ENCODE peak calls at places on chromosomes 5 and 9, in six cellular contexts. D is cardiac fibroblast, G is brain microvascular endothelial cell, T is ELR, F is ecto neural progenitor cell, S is cardiac septum. J is an unnamed sample.

GRCh38 chr9:89436326-89436725 is 61.6 kb downstream of the SEMA4D start:
- DNase-seq in G (no peak), S (no peak), D (no peak), T (no peak), F (no peak), J (no peak)

GRCh38 chr5:36691993-36692392 is 85.6 kb downstream of the SLC1A3 start:
- DNase-seq in T (no peak), D (peak), S (peak), G (no peak), F (no peak), J (no peak)

GRCh38 chr5:115770466-115770865 is 46.0 kb downstream of the CDO1 start:
- DNase-seq in S (no peak), F (peak), T (peak), G (no peak), D (no peak), J (no peak)

GRCh38 chr5:127746756-127747155 is 43.6 kb downstream of the CCDC192 start:
- DNase-seq in G (no peak), S (no peak), T (peak), D (peak), F (no peak), J (no peak)

GRCh38 chr5:169561883-169562282 is 21.7 kb upstream of the SPDL1 start:
- DNase-seq in G (no peak), S (no peak), D (no peak), F (no peak), T (no peak), J (no peak)

GRCh38 chr5:7881091-7881490 is 12.1 kb downstream of the MTRR start:
- DNase-seq in G (no peak), S (no peak), F (no peak), T (no peak), D (no peak), J (no peak)

GRCh38 chr5:76801159-76801802 is 17.5 kb upstream of the F2RL1 start:
- DNase-seq in S (no peak), G (peak), D (peak), F (no peak), T (peak), J (no peak)

GRCh38 chr9:16268037-16269010 is 602.1 kb downstream of the BNC2 start:
- DNase-seq in D (peak), S (no peak), F (no peak), T (no peak), G (no peak), J (no peak)

GRCh38 chr5:158212915-158213314 is 354.0 kb upstream of the CLINT1 start:
- DNase-seq in S (no peak), D (peak), T (peak), G (no peak), F (no peak), J (no peak)

GRCh38 chr5:180153991-180154390 is 55.0 kb downstream of the RASGEF1C start:
- DNase-seq in F (no peak), T (no peak), S (peak), D (no peak), G (no peak), J (no peak)

GRCh38 chr9:93894691-93895079 is 60.5 kb downstream of the BARX1 start:
- DNase-seq in S (peak), F (no peak), T (no peak), D (no peak), G (no peak), J (peak)

GRCh38 chr5:139636207-139636792 is 11.8 kb upstream of the CXXC5 start:
- DNase-seq in G (no peak), S (peak), T (no peak), D (peak), F (no peak), J (no peak)

GRCh38 chr9:131649646-131650045 is 90.2 kb downstream of the RAPGEF1 start:
- DNase-seq in F (no peak), S (no peak), D (no peak), G (no peak), T (no peak), J (no peak)

GRCh38 chr5:155004138-155004744 is 9.3 kb upstream of the KIF4B start:
- DNase-seq in D (peak), S (no peak), F (peak), G (no peak), T (peak), J (no peak)

GRCh38 chr9:79686381-79687130 is 114.8 kb downstream of the TLE4 start:
- DNase-seq in D (peak), G (peak), T (peak), F (no peak), S (no peak), J (no peak)

GRCh38 chr9:36730414-36730813 is 157.7 kb downstream of the MELK start:
- DNase-seq in F (no peak), D (no peak), S (peak), G (no peak), T (no peak), J (no peak)

GRCh38 chr5:39021413-39021812 is 52.8 kb downstream of the RICTOR start:
- DNase-seq in D (no peak), T (no peak), G (no peak), F (no peak), S (no peak), J (no peak)

GRCh38 chr5:59893061-59893435 is 478 bp downstream of the PDE4D start:
- DNase-seq in F (peak), D (no peak), G (no peak), S (no peak), T (no peak), J (no peak)

GRCh38 chr5:98940586-98940985 is 11.8 kb upstream of the CHD1 start:
- DNase-seq in T (no peak), D (peak), F (no peak), G (no peak), S (no peak), J (no peak)

GRCh38 chr5:160061770-160062169 is 52.8 kb downstream of the TTC1 start:
- DNase-seq in D (no peak), T (no peak), F (no peak), S (no peak), G (no peak), J (no peak)

GRCh38 chr9:119020284-119020683 is 349.0 kb downstream of the BRINP1 start:
- DNase-seq in T (no peak), D (no peak), S (peak), F (no peak), G (no peak), J (no peak)

GRCh38 chr5:168209561-168209960 is 81.9 kb upstream of the WWC1 start:
- DNase-seq in T (no peak), S (no peak), G (no peak), D (no peak), F (no peak), J (no peak)

GRCh38 chr5:66828551-66829421 is 232.6 kb downstream of the MAST4 start:
- DNase-seq in F (peak), T (peak), S (peak), D (peak), G (peak), J (peak)

GRCh38 chr9:97907051-97907450 is 15.2 kb downstream of the TRMO start:
- DNase-seq in S (peak), G (no peak), F (no peak), D (no peak), T (no peak), J (peak)

GRCh38 chr9:121292801-121293241 is 24.9 kb downstream of the GSN start:
- DNase-seq in G (no peak), F (no peak), T (no peak), S (peak), D (no peak), J (no peak)